ENCODE peak calls at places on chromosome X, in five cellular contexts. P is H1, R is GM12891, I is K562, F is GM12878. G is an unnamed sample.
A peak's percentile ranks its signal among the peaks of the same experiment; 100 is the strongest.

GRCh38 chrX:150616863-150617198 is 48.4 kb downstream of the MTM1 start:
- DNase-seq in R (no peak), I (no peak), F (no peak), P (no peak), G (no peak)

GRCh38 chrX:151825927-151826471 is 86.7 kb upstream of the MAGEA4 start:
- DNase-seq in I (peak; percentile 8), R (no peak), F (no peak), P (no peak), G (no peak)

GRCh38 chrX:154013614-154014360 is 5.9 kb downstream of the IRAK1 start:
- DNase-seq in I (peak; percentile 66), R (peak; percentile 56), P (peak; percentile 72), F (no peak), G (peak; percentile 66)

GRCh38 chrX:20988118-20988517 is 386.1 kb upstream of the CNKSR2 start:
- DNase-seq in P (no peak), R (no peak), I (no peak), F (no peak), G (no peak)

GRCh38 chrX:106247162-106247561 is 79.1 kb downstream of the PWWP3B start:
- DNase-seq in I (no peak), P (no peak), F (no peak), R (no peak), G (no peak)

GRCh38 chrX:50691820-50692219 is 122.2 kb downstream of the SHROOM4 start:
- DNase-seq in I (peak; percentile 54), P (no peak), F (no peak), R (peak; percentile 3), G (peak; percentile 9)

GRCh38 chrX:44997282-44997813 is 124.4 kb downstream of the KDM6A start:
- DNase-seq in I (no peak), R (no peak), F (no peak), P (no peak), G (no peak)

GRCh38 chrX:23372220-23372902 is 37.7 kb downstream of the PTCHD1 start:
- DNase-seq in I (no peak), F (no peak), R (no peak), P (no peak), G (no peak)

GRCh38 chrX:39194673-39195072 is 393.4 kb downstream of the MID1IP1 start:
- DNase-seq in R (no peak), P (no peak), F (no peak), I (no peak), G (no peak)

GRCh38 chrX:39201305-39201990 is 400.2 kb downstream of the MID1IP1 start:
- DNase-seq in R (no peak), F (no peak), P (no peak), I (peak; percentile 5), G (no peak)

GRCh38 chrX:39199429-39199828 is 398.2 kb downstream of the MID1IP1 start:
- DNase-seq in R (no peak), I (no peak), P (no peak), F (no peak), G (no peak)

GRCh38 chrX:39195156-39195555 is 393.9 kb downstream of the MID1IP1 start:
- DNase-seq in P (no peak), I (no peak), R (no peak), F (no peak), G (no peak)

DNA sequence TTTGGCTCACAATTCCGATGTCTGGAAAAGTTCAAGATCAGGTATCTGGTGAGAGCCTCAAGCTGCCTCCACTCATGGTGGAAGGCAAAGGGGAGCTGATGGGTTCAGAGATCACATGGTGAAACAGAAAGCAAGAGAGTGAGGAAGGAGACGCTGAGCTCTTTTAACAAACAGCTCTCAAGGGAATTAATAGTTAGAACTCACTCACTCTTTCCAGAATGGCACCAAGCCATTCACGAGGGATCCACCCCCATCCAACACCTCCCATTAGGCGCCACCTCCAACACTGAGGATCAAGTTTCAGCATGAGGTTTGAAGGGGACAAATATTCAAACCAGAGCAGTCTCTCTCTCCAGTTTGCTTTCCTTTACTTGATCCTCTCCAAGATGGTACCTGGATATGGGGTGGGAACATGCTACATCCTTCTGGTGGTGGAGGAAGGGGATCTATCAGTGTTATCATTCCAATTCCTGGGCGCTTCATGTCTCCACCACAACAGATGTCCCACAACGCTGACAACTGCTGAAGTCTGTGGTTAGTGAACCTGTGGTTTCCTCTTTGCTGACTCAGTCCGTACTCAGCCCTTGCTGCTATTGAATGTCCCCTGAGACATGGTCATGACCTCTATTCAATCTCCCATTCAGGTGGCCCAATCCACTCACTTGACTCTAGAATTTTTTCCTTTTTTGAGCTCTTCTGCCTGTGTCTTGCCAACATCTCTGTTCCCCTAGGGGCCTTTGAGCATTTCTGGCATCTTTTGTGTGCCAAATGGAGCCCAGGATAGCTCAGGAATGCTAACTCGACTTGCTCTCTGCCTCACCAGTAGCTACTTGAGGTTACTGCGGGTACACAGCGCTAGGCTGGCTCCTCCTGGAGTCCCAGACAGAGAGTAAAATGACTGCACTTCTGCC is 395.2 kb downstream of the MID1IP1 start:
- DNase-seq in F (peak; percentile 90), P (no peak), R (peak; percentile 12), I (peak; percentile 56), G (peak; percentile 10)
- TF ChIP-seq TAF1 in F (no peak), P (no peak), R (no peak), I (no peak), G (no peak)

DNA sequence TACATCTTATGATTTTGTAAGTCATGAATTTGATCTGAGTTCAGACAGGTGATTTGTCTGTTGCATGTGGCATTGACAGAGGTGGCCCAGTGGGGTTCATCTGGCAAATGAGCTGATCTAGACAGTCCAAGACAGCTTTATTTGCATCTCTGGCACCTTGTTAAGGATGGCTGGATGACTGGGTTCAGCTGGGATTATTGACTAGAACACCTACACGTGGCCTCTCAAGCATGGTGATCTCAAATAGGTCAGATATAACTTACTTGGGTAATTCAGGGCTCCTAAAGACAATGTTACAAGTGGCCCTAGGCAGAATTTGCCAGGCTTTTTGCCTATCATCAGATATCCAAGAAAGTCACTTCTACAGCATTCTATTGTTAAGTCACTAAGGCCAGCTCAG is 48.0 kb downstream of the APOOL start:
- DNase-seq in R (no peak), I (no peak), P (no peak), F (no peak), G (no peak)
- TF ChIP-seq POLR2A in R (no peak), I (no peak), P (no peak), F (no peak), G (no peak)

GRCh38 chrX:66012094-66012534 is 27.8 kb downstream of the VSIG4 start:
- DNase-seq in P (no peak), R (no peak), I (peak; percentile 60), F (peak; percentile 48), G (no peak)
- TF ChIP-seq TAF1 in P (no peak), R (no peak), I (no peak), F (no peak), G (no peak)

DNA sequence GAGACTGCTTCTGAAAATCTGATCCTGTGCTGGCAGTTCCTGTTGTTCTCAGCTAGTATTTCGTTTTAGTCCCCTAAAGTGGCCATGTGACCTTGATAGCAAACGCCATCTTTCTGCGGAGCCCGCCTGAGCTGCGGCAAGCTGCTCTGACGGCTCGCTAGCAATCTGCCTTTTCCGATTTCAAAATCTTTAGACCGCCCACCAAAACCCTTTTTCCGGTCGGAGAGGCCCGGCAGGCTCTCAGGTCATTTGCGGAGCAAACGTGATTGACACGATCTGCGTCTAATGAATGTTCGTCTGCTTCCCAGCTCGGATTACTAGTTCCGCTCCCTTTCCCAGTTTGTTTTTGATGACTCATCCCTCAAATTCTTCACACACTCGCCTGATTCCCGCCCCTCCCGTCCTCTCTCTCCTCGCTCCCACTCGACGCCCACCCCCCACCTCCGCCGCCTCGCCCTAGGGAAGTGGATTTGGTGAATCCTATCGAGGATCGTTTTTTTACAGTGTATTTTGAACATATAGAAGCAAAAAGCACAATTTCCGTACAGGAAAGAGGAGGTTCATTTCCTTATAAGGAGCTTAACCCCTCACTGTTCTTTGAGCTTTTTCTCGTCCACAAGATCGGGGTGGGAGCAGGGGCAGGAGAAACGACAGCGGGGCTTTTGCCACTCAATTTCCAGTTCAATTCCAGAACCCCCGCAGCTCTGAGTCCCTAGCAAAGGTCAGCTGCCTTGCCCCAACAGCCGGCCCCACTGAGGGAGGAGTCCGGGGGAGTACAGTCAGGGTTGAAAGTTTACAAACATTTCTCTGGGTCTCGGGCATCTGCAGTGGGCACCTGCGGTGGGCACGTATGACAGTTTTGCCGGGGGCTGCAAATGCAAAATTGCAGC is 37.5 kb downstream of the NLGN3 start:
- DNase-seq in R (peak; percentile 35), I (peak; percentile 96), P (peak; percentile 69), F (peak; percentile 82), G (no peak)
- TF ChIP-seq POLR2A in R (peak; percentile 79), I (peak; percentile 86), P (peak; percentile 96), F (peak; percentile 80), G (peak; percentile 85)

DNA sequence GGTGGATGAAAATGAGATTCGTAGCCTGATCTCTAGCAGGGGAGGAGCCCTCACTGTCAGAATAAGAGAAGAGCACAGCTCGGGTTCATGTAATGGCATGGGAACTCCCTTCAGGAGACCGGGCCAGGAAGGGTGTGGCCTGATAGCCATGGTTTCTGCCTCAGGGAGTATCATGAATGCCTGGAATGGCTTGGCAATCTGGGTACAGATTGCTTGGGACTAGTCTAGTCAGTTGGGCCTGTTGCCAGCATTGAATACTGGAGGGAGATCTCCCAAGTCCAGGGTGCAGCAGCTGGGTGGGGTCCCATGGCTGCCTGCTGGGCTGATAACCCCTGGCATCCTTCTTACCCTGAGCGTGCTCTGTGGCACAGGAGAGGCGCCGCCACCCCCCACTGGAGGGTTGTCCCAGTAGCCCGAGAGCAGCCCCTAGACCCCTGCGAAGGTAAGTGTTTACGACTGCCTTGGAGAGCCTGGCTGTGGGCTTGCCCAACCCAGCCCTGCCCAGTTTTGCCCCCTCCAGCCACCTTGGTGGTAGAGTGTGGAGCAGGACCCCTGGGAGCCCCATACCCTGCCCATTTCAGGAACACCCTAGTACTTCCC is 298.8 kb downstream of the TEX13A start:
- DNase-seq in I (no peak), P (no peak), F (no peak), R (no peak), G (no peak)
- TF ChIP-seq TAF1 in I (no peak), P (no peak), F (no peak), R (no peak), G (no peak)

G was measured in GM12892.